ENCODE peak calls at places on chromosomes 7 and 10, in ten cellular contexts. N is RPMI8226, I is dorsolateral prefrontal cortex, E is NCI-H2029 treated with DMSO at 0.1 percent for 48 hours, F is NCI-H774, W is A549, V is CMK, X is immature natural killer cell, H is GM23338, B is HuH-7.5. Y is an unnamed sample.
A peak's percentile ranks its signal among the peaks of the same experiment; 100 is the strongest.

GRCh38 chr7:6422926-6423632 is 24.7 kb downstream of the DAGLB start:
- DNase-seq in E (no peak), X (no peak), V (no peak), F (no peak), I (no peak), W (no peak), B (no peak), H (no peak), N (no peak), Y (no peak)

GRCh38 chr10:43194266-43194665 is 56.0 kb downstream of the CSGALNACT2 start:
- DNase-seq in E (no peak), B (no peak), F (no peak), W (no peak), N (no peak), H (no peak), X (no peak), I (no peak), V (no peak), Y (no peak)

GRCh38 chr7:42237891-42238531 is 1.0 kb upstream of the GLI3 start:
- DNase-seq in F (no peak), V (no peak), E (no peak), H (peak; percentile 85), W (no peak), N (peak; percentile 56), X (peak; percentile 12), I (no peak), B (no peak), Y (peak; percentile 71)

GRCh38 chr7:139937685-139938084 is 108.6 kb downstream of the TBXAS1 start:
- DNase-seq in B (no peak), E (no peak), X (no peak), W (no peak), F (no peak), H (no peak), V (no peak), N (no peak), I (no peak), Y (no peak)

GRCh38 chr10:44983066-44983894 is 4.7 kb upstream of the DEPP1 start:
- DNase-seq in N (no peak), B (no peak), X (no peak), W (no peak), I (no peak), E (no peak), F (no peak), V (no peak), H (no peak), Y (no peak)

GRCh38 chr10:103677486-103677885 is 177.9 kb downstream of the SH3PXD2A start:
- DNase-seq in W (no peak), H (no peak), E (no peak), V (no peak), N (no peak), F (no peak), I (no peak), X (no peak), B (no peak), Y (no peak)

GRCh38 chr10:68296833-68297232 is 35.0 kb upstream of the HNRNPH3 start:
- DNase-seq in I (no peak), B (no peak), V (no peak), N (no peak), X (no peak), F (no peak), E (no peak), H (no peak), W (no peak), Y (no peak)

GRCh38 chr7:49398730-49399129 is 374.7 kb upstream of the VWC2 start:
- DNase-seq in N (peak; percentile 87), W (no peak), H (no peak), I (no peak), F (no peak), X (no peak), E (no peak), V (no peak), B (no peak), Y (peak; percentile 16)

GRCh38 chr7:116981887-116982430 is 28.7 kb downstream of the ST7 start:
- DNase-seq in E (no peak), H (no peak), N (no peak), I (no peak), X (no peak), F (no peak), B (no peak), V (no peak), W (no peak), Y (no peak)

GRCh38 chr7:66033471-66034385 is 41.9 kb upstream of the ASL start:
- DNase-seq in H (no peak), W (no peak), F (no peak), I (no peak), B (no peak), N (no peak), V (no peak), X (peak; percentile 62), E (no peak), Y (no peak)

GRCh38 chr10:95478935-95479334 is 82.2 kb downstream of the SORBS1 start:
- DNase-seq in N (no peak), H (no peak), V (no peak), I (no peak), F (no peak), E (no peak), B (no peak), X (no peak), W (no peak), Y (no peak)